ENCODE peak calls at places on chromosomes 3 and 15, in seven cellular contexts. One of them, this sample, is unnamed.

GRCh38 chr3:98887684-98888083 is 13.8 kb downstream of the DCBLD2 start:
- DNase-seq in astrocyte of the spinal cord: no peak
- DNase-seq in ascending aorta: no peak
- DNase-seq in neuronal stem cell: no peak
- DNase-seq in OCI-LY7: no peak
- DNase-seq in tibial artery: no peak
- DNase-seq in AG04450: no peak
- DNase-seq in this sample: no peak

GRCh38 chr3:30399394-30400181 is 206.8 kb upstream of the TGFBR2 start:
- DNase-seq in astrocyte of the spinal cord: peak; percentile 37
- DNase-seq in ascending aorta: no peak
- DNase-seq in neuronal stem cell: no peak
- DNase-seq in OCI-LY7: no peak
- DNase-seq in tibial artery: no peak
- DNase-seq in AG04450: no peak
- DNase-seq in this sample: peak; percentile 38

GRCh38 chr15:42716626-42717025 is 20.3 kb downstream of the CDAN1 start:
- DNase-seq in astrocyte of the spinal cord: no peak
- DNase-seq in ascending aorta: no peak
- DNase-seq in neuronal stem cell: no peak
- DNase-seq in OCI-LY7: no peak
- DNase-seq in tibial artery: no peak
- DNase-seq in AG04450: no peak
- DNase-seq in this sample: peak; percentile 48

GRCh38 chr3:50242371-50242770 is 6.4 kb downstream of the GNAI2 start:
- DNase-seq in astrocyte of the spinal cord: no peak
- DNase-seq in ascending aorta: no peak
- DNase-seq in neuronal stem cell: no peak
- DNase-seq in OCI-LY7: no peak
- DNase-seq in tibial artery: no peak
- DNase-seq in AG04450: no peak
- DNase-seq in this sample: no peak

GRCh38 chr3:156389151-156389760 is 165.7 kb downstream of the SSR3 start:
- DNase-seq in astrocyte of the spinal cord: no peak
- DNase-seq in ascending aorta: no peak
- DNase-seq in neuronal stem cell: no peak
- DNase-seq in OCI-LY7: no peak
- DNase-seq in tibial artery: no peak
- DNase-seq in AG04450: no peak
- DNase-seq in this sample: peak; percentile 12

GRCh38 chr3:15601046-15601398 is 347 bp downstream of the HACL1 start:
- DNase-seq in astrocyte of the spinal cord: no peak
- DNase-seq in ascending aorta: no peak
- DNase-seq in neuronal stem cell: no peak
- DNase-seq in OCI-LY7: no peak
- DNase-seq in tibial artery: no peak
- DNase-seq in AG04450: no peak
- DNase-seq in this sample: peak; percentile 12

GRCh38 chr15:90496791-90497190 is 32.9 kb upstream of the CRTC3 start:
- DNase-seq in astrocyte of the spinal cord: no peak
- DNase-seq in ascending aorta: no peak
- DNase-seq in neuronal stem cell: no peak
- DNase-seq in OCI-LY7: no peak
- DNase-seq in tibial artery: no peak
- DNase-seq in AG04450: no peak
- DNase-seq in this sample: no peak

GRCh38 chr15:75606711-75607684 is 18.5 kb downstream of the SNUPN start:
- DNase-seq in astrocyte of the spinal cord: peak; percentile 67
- DNase-seq in ascending aorta: no peak
- DNase-seq in neuronal stem cell: no peak
- DNase-seq in OCI-LY7: no peak
- DNase-seq in tibial artery: no peak
- DNase-seq in AG04450: no peak
- DNase-seq in this sample: no peak

GRCh38 chr3:64163019-64163754 is 62.1 kb downstream of the PRICKLE2 start:
- DNase-seq in astrocyte of the spinal cord: no peak
- DNase-seq in ascending aorta: no peak
- DNase-seq in neuronal stem cell: no peak
- DNase-seq in OCI-LY7: no peak
- DNase-seq in tibial artery: no peak
- DNase-seq in AG04450: no peak
- DNase-seq in this sample: no peak

GRCh38 chr3:3559786-3560185 is 239.4 kb upstream of the LRRN1 start:
- DNase-seq in astrocyte of the spinal cord: no peak
- DNase-seq in ascending aorta: no peak
- DNase-seq in neuronal stem cell: no peak
- DNase-seq in OCI-LY7: no peak
- DNase-seq in tibial artery: no peak
- DNase-seq in AG04450: no peak
- DNase-seq in this sample: no peak

GRCh38 chr3:142981108-142981507 is 17.6 kb upstream of the PAQR9 start:
- DNase-seq in astrocyte of the spinal cord: no peak
- DNase-seq in ascending aorta: no peak
- DNase-seq in neuronal stem cell: no peak
- DNase-seq in OCI-LY7: no peak
- DNase-seq in tibial artery: no peak
- DNase-seq in AG04450: no peak
- DNase-seq in this sample: no peak

GRCh38 chr3:7788881-7789280 is 712.7 kb upstream of the LMCD1 start:
- DNase-seq in astrocyte of the spinal cord: no peak
- DNase-seq in ascending aorta: no peak
- DNase-seq in neuronal stem cell: no peak
- DNase-seq in OCI-LY7: no peak
- DNase-seq in tibial artery: no peak
- DNase-seq in AG04450: no peak
- DNase-seq in this sample: no peak

GRCh38 chr3:142448424-142448823 is 587 bp upstream of the XRN1 start:
- DNase-seq in astrocyte of the spinal cord: no peak
- DNase-seq in ascending aorta: no peak
- DNase-seq in neuronal stem cell: no peak
- DNase-seq in OCI-LY7: no peak
- DNase-seq in tibial artery: no peak
- DNase-seq in AG04450: no peak
- DNase-seq in this sample: peak; percentile 27

GRCh38 chr3:152385761-152386160 is 117.0 kb downstream of the MBNL1 start:
- DNase-seq in astrocyte of the spinal cord: peak; percentile 86
- DNase-seq in ascending aorta: no peak
- DNase-seq in neuronal stem cell: no peak
- DNase-seq in OCI-LY7: no peak
- DNase-seq in tibial artery: no peak
- DNase-seq in AG04450: peak; percentile 39
- DNase-seq in this sample: peak; percentile 75

DNA sequence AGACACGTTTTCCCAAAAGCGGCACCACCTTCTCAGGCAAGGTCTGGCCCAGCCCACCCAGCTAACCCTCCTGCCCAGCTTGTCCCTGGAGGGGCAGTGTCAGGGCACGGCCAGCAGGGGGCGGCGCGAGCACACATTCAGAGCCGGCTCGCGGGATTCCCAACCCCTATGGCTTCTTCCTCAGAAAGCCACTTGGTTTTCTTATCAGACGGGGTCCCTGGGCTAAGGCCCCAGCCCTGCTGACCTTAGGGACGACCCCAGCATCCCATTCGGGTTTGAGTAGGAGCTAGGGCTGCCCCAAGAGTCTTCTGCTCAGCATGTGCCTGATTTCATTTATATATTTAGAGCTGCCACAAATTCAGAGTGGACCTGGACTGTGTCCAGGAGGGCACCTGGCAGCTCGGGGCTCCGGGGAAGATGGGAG is 14.5 kb downstream of the RLBP1 start:
- DNase-seq in astrocyte of the spinal cord: peak; percentile 65
- DNase-seq in ascending aorta: no peak
- DNase-seq in neuronal stem cell: peak; percentile 76
- DNase-seq in OCI-LY7: peak; percentile 70
- DNase-seq in tibial artery: peak; percentile 69
- DNase-seq in AG04450: peak; percentile 16
- DNase-seq in this sample: peak; percentile 83
- H3K4me3 ChIP-seq in astrocyte of the spinal cord: no peak overlapping the region
- H3K4me3 ChIP-seq in ascending aorta: peak overlapping the region; percentile 47
- H3K4me3 ChIP-seq in neuronal stem cell: no peak overlapping the region
- H3K4me3 ChIP-seq in OCI-LY7: no peak overlapping the region
- H3K4me3 ChIP-seq in tibial artery: no peak overlapping the region
- H3K4me3 ChIP-seq in AG04450: peak overlapping the region; percentile 41
- H3K4me3 ChIP-seq in this sample: no peak overlapping the region

GRCh38 chr15:69298697-69299441 is at the start of gene PAQR5:
- DNase-seq in astrocyte of the spinal cord: no peak
- DNase-seq in ascending aorta: no peak
- DNase-seq in neuronal stem cell: no peak
- DNase-seq in OCI-LY7: no peak
- DNase-seq in tibial artery: no peak
- DNase-seq in AG04450: no peak
- DNase-seq in this sample: peak; percentile 31

GRCh38 chr15:69296606-69297005 is 2.1 kb upstream of the PAQR5 start:
- DNase-seq in astrocyte of the spinal cord: no peak
- DNase-seq in ascending aorta: no peak
- DNase-seq in neuronal stem cell: no peak
- DNase-seq in OCI-LY7: no peak
- DNase-seq in tibial artery: no peak
- DNase-seq in AG04450: no peak
- DNase-seq in this sample: no peak

GRCh38 chr15:69297642-69298353 is 914 bp upstream of the PAQR5 start:
- DNase-seq in astrocyte of the spinal cord: no peak
- DNase-seq in ascending aorta: no peak
- DNase-seq in neuronal stem cell: no peak
- DNase-seq in OCI-LY7: no peak
- DNase-seq in tibial artery: no peak
- DNase-seq in AG04450: no peak
- DNase-seq in this sample: no peak

GRCh38 chr15:69299451-69300128 is 878 bp downstream of the PAQR5 start:
- DNase-seq in astrocyte of the spinal cord: no peak
- DNase-seq in ascending aorta: no peak
- DNase-seq in neuronal stem cell: no peak
- DNase-seq in OCI-LY7: no peak
- DNase-seq in tibial artery: no peak
- DNase-seq in AG04450: no peak
- DNase-seq in this sample: no peak

DNA sequence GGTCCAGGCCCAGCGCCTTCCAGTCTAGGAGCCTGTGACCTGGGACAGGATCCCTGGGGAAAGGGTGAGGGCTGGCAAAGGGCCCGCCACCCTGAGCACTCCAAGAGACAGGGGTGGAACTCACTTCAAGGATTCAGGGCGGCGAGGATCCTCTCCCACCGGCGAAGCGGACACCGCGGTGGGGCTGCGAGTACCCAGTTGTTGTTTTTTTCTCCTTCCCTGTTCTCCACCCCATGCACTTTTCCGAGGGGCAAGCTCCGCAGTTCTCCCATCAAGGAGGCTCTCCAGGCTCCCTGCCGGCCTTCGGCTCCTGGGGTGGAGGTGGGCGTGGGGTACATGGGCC is 387 bp upstream of the PAQR5 start:
- DNase-seq in astrocyte of the spinal cord: no peak
- DNase-seq in ascending aorta: no peak
- DNase-seq in neuronal stem cell: no peak
- DNase-seq in OCI-LY7: no peak
- DNase-seq in tibial artery: no peak
- DNase-seq in AG04450: no peak
- DNase-seq in this sample: no peak
- H3K4me3 ChIP-seq in astrocyte of the spinal cord: peak overlapping the region; percentile 35
- H3K4me3 ChIP-seq in ascending aorta: peak overlapping the region; percentile 62
- H3K4me3 ChIP-seq in neuronal stem cell: no peak overlapping the region
- H3K4me3 ChIP-seq in OCI-LY7: no peak overlapping the region
- H3K4me3 ChIP-seq in tibial artery: peak overlapping the region; percentile 40
- H3K4me3 ChIP-seq in AG04450: peak overlapping the region; percentile 60
- H3K4me3 ChIP-seq in this sample: peak overlapping the region; percentile 46

GRCh38 chr3:112392393-112393359 is 59.7 kb downstream of the CD200 start:
- DNase-seq in astrocyte of the spinal cord: no peak
- DNase-seq in ascending aorta: no peak
- DNase-seq in neuronal stem cell: no peak
- DNase-seq in OCI-LY7: no peak
- DNase-seq in tibial artery: no peak
- DNase-seq in AG04450: no peak
- DNase-seq in this sample: no peak

GRCh38 chr3:112389961-112390360 is 57.0 kb downstream of the CD200 start:
- DNase-seq in astrocyte of the spinal cord: no peak
- DNase-seq in ascending aorta: no peak
- DNase-seq in neuronal stem cell: no peak
- DNase-seq in OCI-LY7: no peak
- DNase-seq in tibial artery: no peak
- DNase-seq in AG04450: no peak
- DNase-seq in this sample: no peak

GRCh38 chr3:112391648-112392047 is 58.7 kb downstream of the CD200 start:
- DNase-seq in astrocyte of the spinal cord: no peak
- DNase-seq in ascending aorta: no peak
- DNase-seq in neuronal stem cell: no peak
- DNase-seq in OCI-LY7: no peak
- DNase-seq in tibial artery: no peak
- DNase-seq in AG04450: no peak
- DNase-seq in this sample: no peak

GRCh38 chr3:112388972-112389371 is 56.0 kb downstream of the CD200 start:
- DNase-seq in astrocyte of the spinal cord: no peak
- DNase-seq in ascending aorta: no peak
- DNase-seq in neuronal stem cell: no peak
- DNase-seq in OCI-LY7: no peak
- DNase-seq in tibial artery: no peak
- DNase-seq in AG04450: no peak
- DNase-seq in this sample: no peak

GRCh38 chr3:112390783-112391641 is 58.1 kb downstream of the CD200 start:
- DNase-seq in astrocyte of the spinal cord: peak; percentile 98
- DNase-seq in ascending aorta: no peak
- DNase-seq in neuronal stem cell: peak; percentile 3
- DNase-seq in OCI-LY7: no peak
- DNase-seq in tibial artery: no peak
- DNase-seq in AG04450: peak; percentile 94
- DNase-seq in this sample: peak; percentile 73
- H3K4me3 ChIP-seq in astrocyte of the spinal cord: no peak overlapping the region
- H3K4me3 ChIP-seq in ascending aorta: no peak overlapping the region
- H3K4me3 ChIP-seq in neuronal stem cell: no peak overlapping the region
- H3K4me3 ChIP-seq in OCI-LY7: no peak overlapping the region
- H3K4me3 ChIP-seq in tibial artery: no peak overlapping the region
- H3K4me3 ChIP-seq in AG04450: no peak overlapping the region
- H3K4me3 ChIP-seq in this sample: no peak overlapping the region

GRCh38 chr3:41290306-41290705 is 91.0 kb downstream of the CTNNB1 start:
- DNase-seq in astrocyte of the spinal cord: no peak
- DNase-seq in ascending aorta: no peak
- DNase-seq in neuronal stem cell: no peak
- DNase-seq in OCI-LY7: no peak
- DNase-seq in tibial artery: no peak
- DNase-seq in AG04450: no peak
- DNase-seq in this sample: no peak

GRCh38 chr3:41288785-41289184 is 89.5 kb downstream of the CTNNB1 start:
- DNase-seq in astrocyte of the spinal cord: no peak
- DNase-seq in ascending aorta: no peak
- DNase-seq in neuronal stem cell: no peak
- DNase-seq in OCI-LY7: no peak
- DNase-seq in tibial artery: no peak
- DNase-seq in AG04450: no peak
- DNase-seq in this sample: no peak

GRCh38 chr3:41290736-41291135 is 91.4 kb downstream of the CTNNB1 start:
- DNase-seq in astrocyte of the spinal cord: no peak
- DNase-seq in ascending aorta: no peak
- DNase-seq in neuronal stem cell: no peak
- DNase-seq in OCI-LY7: no peak
- DNase-seq in tibial artery: no peak
- DNase-seq in AG04450: no peak
- DNase-seq in this sample: no peak

DNA sequence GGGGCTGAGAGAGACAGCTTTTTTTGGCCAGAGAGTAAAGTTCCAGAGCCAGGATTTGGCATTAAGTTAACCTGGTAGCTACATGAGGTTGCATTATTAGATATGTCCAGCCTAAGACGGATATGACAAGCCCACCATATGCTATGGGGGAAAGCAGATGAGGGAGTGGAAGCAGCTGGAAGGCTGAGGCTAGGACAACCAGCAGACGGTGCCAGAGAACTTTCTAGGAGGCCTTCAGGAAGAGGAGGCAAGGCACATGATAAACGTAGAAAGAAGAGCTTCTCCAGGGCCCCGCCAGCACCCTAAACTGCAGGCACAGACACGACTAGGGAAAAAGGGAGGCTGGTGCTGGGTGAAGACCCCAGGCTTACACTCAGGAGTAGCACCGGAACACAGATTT is 87.0 kb downstream of the CTNNB1 start:
- DNase-seq in astrocyte of the spinal cord: no peak
- DNase-seq in ascending aorta: no peak
- DNase-seq in neuronal stem cell: no peak
- DNase-seq in OCI-LY7: no peak
- DNase-seq in tibial artery: no peak
- DNase-seq in AG04450: no peak
- DNase-seq in this sample: no peak
- H3K4me3 ChIP-seq in astrocyte of the spinal cord: no peak overlapping the region
- H3K4me3 ChIP-seq in ascending aorta: no peak overlapping the region
- H3K4me3 ChIP-seq in neuronal stem cell: no peak overlapping the region
- H3K4me3 ChIP-seq in OCI-LY7: no peak overlapping the region
- H3K4me3 ChIP-seq in tibial artery: no peak overlapping the region
- H3K4me3 ChIP-seq in AG04450: no peak overlapping the region
- H3K4me3 ChIP-seq in this sample: no peak overlapping the region

This sample was measured in foreskin fibroblast.